ENCODE peak calls at places on chromosomes 4 and X, in nine cellular contexts. U is left colon; I is Right ventricle myocardium inferior; M is NCI-H146; V is AG08396; T is iPS-NIHi11; D is activated CD4-positive, alpha-beta memory T cell treated with anti-CD3 and anti-CD28 coated beads, Interleukin-2, amount 10 ng/mL, durations not matched to agents 7 days and 5 days; X is SK-N-DZ; E is anterior cingulate cortex. K is an unnamed sample.

GRCh38 chr4:54499308-54500074 is 158.3 kb upstream of the KIT start:
- DNase-seq in U (no peak), I (no peak), M (no peak), V (no peak), T (peak), D (no peak), X (no peak), E (no peak), K (no peak)

GRCh38 chr4:71713611-71714203 is 70.2 kb downstream of the GC start:
- DNase-seq in U (no peak), I (no peak), M (peak), V (peak), T (peak), D (no peak), X (peak), E (no peak), K (peak)

GRCh38 chrX:45850197-45850774 is 649.6 kb upstream of the DIPK2B start:
- DNase-seq in U (no peak), I (no peak), M (peak), V (no peak), T (no peak), D (peak), X (no peak), E (no peak), K (peak)

GRCh38 chr4:1471443-1472147 is 65.4 kb upstream of the NKX1-1 start:
- DNase-seq in U (no peak), I (peak), M (no peak), V (no peak), T (peak), D (no peak), X (no peak), E (no peak), K (peak)

GRCh38 chrX:352582-353314 is 34.0 kb downstream of the PPP2R3B start:
- DNase-seq in U (no peak), I (peak), M (no peak), V (no peak), T (no peak), D (no peak), X (no peak), E (no peak), K (no peak)

GRCh38 chrX:106898462-106898861 is 4.7 kb downstream of the RIPPLY1 start:
- DNase-seq in U (no peak), I (no peak), M (no peak), V (peak), T (peak), D (no peak), X (peak), E (no peak), K (no peak)

GRCh38 chr4:23889814-23890269 is at the start of gene PPARGC1A:
- DNase-seq in U (peak), I (peak), M (peak), V (peak), T (peak), D (no peak), X (peak), E (no peak), K (peak)

GRCh38 chrX:132490086-132490419 is 1.2 kb upstream of the MBNL3 start:
- DNase-seq in U (no peak), I (no peak), M (peak), V (no peak), T (no peak), D (no peak), X (no peak), E (no peak), K (no peak)

GRCh38 chrX:95427389-95427788 is 1257.3 kb upstream of the DIAPH2 start:
- DNase-seq in U (no peak), I (no peak), M (no peak), V (no peak), T (peak), D (no peak), X (no peak), E (no peak), K (no peak)

GRCh38 chr4:39331191-39331590 is 35.0 kb downstream of the RFC1 start:
- DNase-seq in U (no peak), I (no peak), M (no peak), V (no peak), T (no peak), D (no peak), X (no peak), E (no peak), K (no peak)

GRCh38 chr4:10013722-10014121 is 7.6 kb downstream of the SLC2A9 start:
- DNase-seq in U (peak), I (no peak), M (peak), V (no peak), T (peak), D (peak), X (peak), E (no peak), K (peak)

GRCh38 chr4:41458689-41459088 is 79.3 kb upstream of the LIMCH1 start:
- DNase-seq in U (no peak), I (no peak), M (no peak), V (no peak), T (no peak), D (no peak), X (no peak), E (no peak), K (no peak)

GRCh38 chr4:53601251-53601764 is 10.0 kb upstream of the LNX1 start:
- DNase-seq in U (no peak), I (peak), M (peak), V (no peak), T (peak), D (no peak), X (peak), E (no peak), K (peak)